ENCODE peak calls at places on chromosomes 1 and 21, in five cellular contexts. G is choroid plexus epithelial cell, Y is adrenal gland, B is heart left ventricle, P is IMR-90. Z is an unnamed sample.

GRCh38 chr1:154745286-154745731 is 124.8 kb downstream of the KCNN3 start:
- DNase-seq in G (no peak), Y (no peak), B (no peak), P (no peak), Z (no peak)

GRCh38 chr1:212207118-212207517 is 78.1 kb upstream of the PPP2R5A start:
- DNase-seq in G (no peak), Y (no peak), B (no peak), P (no peak), Z (no peak)

GRCh38 chr1:46477153-46477929 is 12.3 kb upstream of the DMBX1 start:
- DNase-seq in G (peak; percentile 76), Y (peak; percentile 79), B (peak; percentile 83), P (peak; percentile 55), Z (peak; percentile 73)

GRCh38 chr1:8862528-8862927 is 16.0 kb downstream of the ENO1 start:
- DNase-seq in G (peak; percentile 44), Y (no peak), B (no peak), P (no peak), Z (peak; percentile 70)

GRCh38 chr1:68339505-68339904 is 107.2 kb upstream of the WLS start:
- DNase-seq in G (peak; percentile 86), Y (no peak), B (no peak), P (peak; percentile 63), Z (no peak)

GRCh38 chr1:1290238-1290731 is 10.0 kb downstream of the SCNN1D start:
- DNase-seq in G (peak; percentile 67), Y (peak; percentile 85), B (peak; percentile 84), P (no peak), Z (peak; percentile 87)

GRCh38 chr1:201463071-201463552 is 5.9 kb downstream of the PHLDA3 start:
- DNase-seq in G (peak; percentile 34), Y (no peak), B (no peak), P (no peak), Z (no peak)

GRCh38 chr1:48697066-48697707 is 79.5 kb downstream of the BEND5 start:
- DNase-seq in G (peak; percentile 55), Y (peak; percentile 77), B (peak; percentile 68), P (peak; percentile 21), Z (peak; percentile 79)

GRCh38 chr21:34031835-34032370 is 41.5 kb upstream of the MRPS6 start:
- DNase-seq in G (no peak), Y (peak; percentile 27), B (no peak), P (no peak), Z (no peak)

GRCh38 chr1:69146303-69146702 is 421.4 kb upstream of the LRRC7 start:
- DNase-seq in G (no peak), Y (no peak), B (no peak), P (no peak), Z (no peak)

GRCh38 chr1:30928171-30928570 is 19.6 kb upstream of the SDC3 start:
- DNase-seq in G (no peak), Y (no peak), B (no peak), P (no peak), Z (no peak)

GRCh38 chr1:121408354-121408753 is 223.6 kb downstream of the SRGAP2C start:
- DNase-seq in G (no peak), Y (no peak), B (no peak), P (no peak), Z (no peak)

GRCh38 chr21:35840197-35840799 is 220.0 kb downstream of the SETD4 start:
- DNase-seq in G (peak; percentile 95), Y (peak; percentile 63), B (no peak), P (peak; percentile 91), Z (peak; percentile 52)

GRCh38 chr1:235013512-235013911 is 115.1 kb downstream of the TOMM20 start:
- DNase-seq in G (no peak), Y (peak; percentile 38), B (no peak), P (no peak), Z (no peak)

GRCh38 chr21:41958886-41959563 is 5.2 kb upstream of the C2CD2 start:
- DNase-seq in G (no peak), Y (peak; percentile 90), B (no peak), P (no peak), Z (no peak)

GRCh38 chr1:228873714-228874113 is 138.4 kb downstream of the RHOU start:
- DNase-seq in G (no peak), Y (no peak), B (no peak), P (no peak), Z (no peak)

GRCh38 chr1:155182052-155182550 is 8.5 kb downstream of the TRIM46 start:
- DNase-seq in G (no peak), Y (peak; percentile 10), B (no peak), P (no peak), Z (no peak)

GRCh38 chr1:29713857-29714256 is 477.5 kb downstream of the PTPRU start:
- DNase-seq in G (peak; percentile 62), Y (no peak), B (no peak), P (peak; percentile 10), Z (no peak)

GRCh38 chr1:203631946-203632345 is 5.3 kb downstream of the ATP2B4 start:
- DNase-seq in G (no peak), Y (peak; percentile 4), B (no peak), P (no peak), Z (no peak)

GRCh38 chr1:198118136-198118535 is 38.7 kb upstream of the NEK7 start:
- DNase-seq in G (peak; percentile 93), Y (peak; percentile 72), B (peak; percentile 66), P (peak; percentile 99), Z (no peak)

GRCh38 chr1:217134857-217135568 is 411.8 kb upstream of the ESRRG start:
- DNase-seq in G (no peak), Y (no peak), B (no peak), P (peak; percentile 4), Z (peak; percentile 9)

GRCh38 chr1:242398351-242398750 is 126.1 kb downstream of the PLD5 start:
- DNase-seq in G (no peak), Y (no peak), B (no peak), P (no peak), Z (no peak)

GRCh38 chr1:11692899-11693590 is 1.5 kb downstream of the DRAXIN start:
- DNase-seq in G (peak; percentile 54), Y (peak; percentile 79), B (no peak), P (peak; percentile 77), Z (no peak)

GRCh38 chr1:40876436-40876761 is 14.2 kb upstream of the CITED4 start:
- DNase-seq in G (no peak), Y (no peak), B (no peak), P (no peak), Z (no peak)

GRCh38 chr1:27643626-27644368 is 8.8 kb upstream of the FGR start:
- DNase-seq in G (peak; percentile 72), Y (peak; percentile 73), B (no peak), P (peak; percentile 54), Z (peak; percentile 59)

GRCh38 chr1:109508001-109508872 is 1.3 kb downstream of the AMIGO1 start:
- DNase-seq in G (no peak), Y (no peak), B (no peak), P (no peak), Z (no peak)

GRCh38 chr1:234933475-234933874 is 195.2 kb downstream of the TOMM20 start:
- DNase-seq in G (peak; percentile 49), Y (peak; percentile 88), B (peak; percentile 78), P (peak; percentile 69), Z (no peak)

GRCh38 chr21:33855190-33855589 is 60.4 kb downstream of the ATP5PO start:
- DNase-seq in G (no peak), Y (no peak), B (peak; percentile 10), P (no peak), Z (no peak)

GRCh38 chr1:79391896-79392295 is 385.4 kb upstream of the ADGRL4 start:
- DNase-seq in G (no peak), Y (no peak), B (no peak), P (peak; percentile 18), Z (no peak)

GRCh38 chr1:83845437-83846071 is 153.4 kb downstream of the TTLL7 start:
- DNase-seq in G (peak; percentile 8), Y (no peak), B (no peak), P (no peak), Z (no peak)

GRCh38 chr1:178575611-178576331 is 62.9 kb downstream of the TEX35 start:
- DNase-seq in G (peak; percentile 44), Y (no peak), B (no peak), P (peak; percentile 60), Z (no peak)

GRCh38 chr1:178573330-178573729 is 60.4 kb downstream of the TEX35 start:
- DNase-seq in G (no peak), Y (no peak), B (no peak), P (no peak), Z (no peak)

GRCh38 chr1:178571807-178572206 is 58.9 kb downstream of the TEX35 start:
- DNase-seq in G (no peak), Y (no peak), B (no peak), P (no peak), Z (no peak)

GRCh38 chr1:178574345-178574744 is 61.4 kb downstream of the TEX35 start:
- DNase-seq in G (no peak), Y (no peak), B (no peak), P (no peak), Z (no peak)

GRCh38 chr1:178572604-178573003 is 59.7 kb downstream of the TEX35 start:
- DNase-seq in G (no peak), Y (no peak), B (no peak), P (no peak), Z (no peak)
- TF ChIP-seq CTCF in G (no peak), Y (no peak), B (no peak), P (no peak), Z (no peak)

DNA sequence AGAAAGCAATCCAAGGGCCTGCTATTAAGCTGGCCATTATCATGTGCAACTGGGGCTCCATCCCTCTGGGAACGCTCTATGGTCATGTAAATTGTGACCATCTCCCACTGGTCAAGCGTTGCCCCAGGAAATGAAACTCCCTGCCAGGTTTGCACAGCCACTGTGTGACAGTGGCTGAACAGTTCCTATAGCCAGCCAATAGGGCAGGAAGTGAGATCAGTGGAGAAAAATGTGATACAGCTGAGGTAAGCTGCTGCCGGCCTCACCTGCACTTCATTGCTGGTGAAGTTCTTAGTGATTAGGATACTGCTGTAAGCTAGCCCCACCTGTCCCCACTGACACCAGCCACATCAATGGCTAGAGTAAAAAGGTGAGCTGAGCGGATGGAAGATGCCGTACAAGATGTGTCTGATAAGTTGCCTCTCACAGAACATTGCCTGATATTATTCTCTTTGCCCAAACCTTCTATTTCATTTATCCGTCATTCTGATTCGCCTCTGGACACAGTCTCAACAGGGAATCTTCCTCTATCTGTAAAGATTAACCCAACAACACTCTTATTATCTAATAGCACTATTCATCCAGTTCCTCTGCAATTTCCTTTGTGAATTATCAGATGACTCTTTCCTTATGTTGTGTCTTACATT is 38.4 kb upstream of the CDC42BPA start:
- DNase-seq in G (no peak), Y (no peak), B (no peak), P (no peak), Z (no peak)
- TF ChIP-seq CTCF in G (peak; percentile 2), Y (no peak), B (no peak), P (no peak), Z (no peak)

DNA sequence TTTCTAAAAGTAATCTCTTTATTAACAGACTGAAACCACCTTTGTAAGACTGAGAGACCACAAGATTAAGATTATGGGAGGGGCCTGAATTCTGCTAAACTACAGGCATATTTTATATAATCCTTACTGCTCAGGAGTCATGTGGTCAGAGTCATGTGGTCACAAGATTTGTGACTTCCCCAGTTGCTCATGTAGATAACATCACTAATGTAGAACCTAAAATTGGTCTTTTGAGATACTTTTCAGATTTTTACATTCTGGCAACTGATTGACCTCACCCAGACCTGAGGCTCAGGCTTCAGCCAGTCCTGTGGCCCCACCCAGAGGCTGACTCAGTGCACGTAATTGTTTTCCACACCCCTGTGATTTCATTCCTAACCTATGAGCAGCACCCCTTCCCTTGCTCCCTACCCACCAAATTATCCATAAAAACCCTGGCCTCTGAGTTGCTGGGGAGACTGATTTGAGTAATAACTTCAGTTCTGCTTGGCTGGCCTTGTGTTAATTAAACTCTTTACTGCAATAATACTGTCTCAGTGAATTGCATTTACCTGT is 41.8 kb upstream of the ZNF326 start:
- DNase-seq in G (peak; percentile 82), Y (peak; percentile 59), B (no peak), P (peak; percentile 92), Z (peak; percentile 16)
- TF ChIP-seq CTCF in G (peak; percentile 46), Y (no peak), B (no peak), P (peak; percentile 28), Z (no peak)

GRCh38 chr1:90753556-90753955 is 36.5 kb upstream of the BARHL2 start:
- DNase-seq in G (no peak), Y (no peak), B (no peak), P (no peak), Z (no peak)
- TF ChIP-seq CTCF in G (no peak), Y (no peak), B (no peak), P (no peak), Z (no peak)

Z was measured in endothelial cell.